ENCODE peak calls at places on chromosomes 4 and X, in nine cellular contexts. One of them, this sample, is unnamed.

GRCh38 chr4:150411527-150411926 is 170.4 kb upstream of the MAB21L2 start:
- DNase-seq in posterior cingulate gyrus: no peak
- DNase-seq in amniotic stem cell: no peak
- DNase-seq in NCI-H69: peak
- DNase-seq in MCF 10A: no peak
- DNase-seq in T-helper 1 cell: no peak
- DNase-seq in heart right ventricle: no peak
- DNase-seq in RCC 7860: no peak
- DNase-seq in CD8-positive, alpha-beta T cell: no peak
- DNase-seq in this sample: no peak

GRCh38 chrX:107753186-107753585 is 22.4 kb downstream of the TSC22D3 start:
- DNase-seq in CD8-positive, alpha-beta T cell: no peak
- DNase-seq in MCF 10A: no peak
- DNase-seq in heart right ventricle: no peak
- DNase-seq in T-helper 1 cell: no peak
- DNase-seq in RCC 7860: no peak
- DNase-seq in posterior cingulate gyrus: no peak
- DNase-seq in NCI-H69: no peak
- DNase-seq in amniotic stem cell: no peak
- DNase-seq in this sample: no peak

GRCh38 chr4:126748736-126749135 is 884.0 kb upstream of the INTU start:
- DNase-seq in amniotic stem cell: no peak
- DNase-seq in MCF 10A: no peak
- DNase-seq in heart right ventricle: no peak
- DNase-seq in RCC 7860: no peak
- DNase-seq in NCI-H69: no peak
- DNase-seq in T-helper 1 cell: no peak
- DNase-seq in CD8-positive, alpha-beta T cell: no peak
- DNase-seq in posterior cingulate gyrus: no peak
- DNase-seq in this sample: no peak

GRCh38 chr4:6494431-6495295 is 22.2 kb upstream of the PPP2R2C start:
- DNase-seq in MCF 10A: no peak
- DNase-seq in NCI-H69: no peak
- DNase-seq in posterior cingulate gyrus: no peak
- DNase-seq in RCC 7860: no peak
- DNase-seq in CD8-positive, alpha-beta T cell: no peak
- DNase-seq in T-helper 1 cell: no peak
- DNase-seq in amniotic stem cell: no peak
- DNase-seq in heart right ventricle: no peak
- DNase-seq in this sample: no peak

GRCh38 chr4:164304240-164304639 is 449.7 kb upstream of the SMIM31 start:
- DNase-seq in RCC 7860: no peak
- DNase-seq in posterior cingulate gyrus: no peak
- DNase-seq in CD8-positive, alpha-beta T cell: no peak
- DNase-seq in amniotic stem cell: no peak
- DNase-seq in MCF 10A: peak
- DNase-seq in heart right ventricle: no peak
- DNase-seq in NCI-H69: no peak
- DNase-seq in T-helper 1 cell: no peak
- DNase-seq in this sample: no peak

GRCh38 chrX:130984782-130985181 is 73.4 kb upstream of the ARHGAP36 start:
- DNase-seq in amniotic stem cell: no peak
- DNase-seq in posterior cingulate gyrus: no peak
- DNase-seq in MCF 10A: no peak
- DNase-seq in T-helper 1 cell: no peak
- DNase-seq in NCI-H69: peak
- DNase-seq in heart right ventricle: no peak
- DNase-seq in CD8-positive, alpha-beta T cell: no peak
- DNase-seq in RCC 7860: no peak
- DNase-seq in this sample: no peak

GRCh38 chr4:89226665-89227572 is 80.7 kb downstream of the GPRIN3 start:
- DNase-seq in heart right ventricle: peak
- DNase-seq in amniotic stem cell: peak
- DNase-seq in RCC 7860: peak
- DNase-seq in MCF 10A: peak
- DNase-seq in T-helper 1 cell: peak
- DNase-seq in CD8-positive, alpha-beta T cell: peak
- DNase-seq in posterior cingulate gyrus: peak
- DNase-seq in NCI-H69: peak
- DNase-seq in this sample: peak

GRCh38 chr4:102387552-102388150 is 42.4 kb upstream of the SLC39A8 start:
- DNase-seq in MCF 10A: peak
- DNase-seq in RCC 7860: no peak
- DNase-seq in T-helper 1 cell: no peak
- DNase-seq in posterior cingulate gyrus: no peak
- DNase-seq in CD8-positive, alpha-beta T cell: no peak
- DNase-seq in heart right ventricle: no peak
- DNase-seq in amniotic stem cell: no peak
- DNase-seq in NCI-H69: no peak
- DNase-seq in this sample: no peak

GRCh38 chrX:48698306-48698705 is 1.8 kb downstream of the SUV39H1 start:
- DNase-seq in T-helper 1 cell: no peak
- DNase-seq in posterior cingulate gyrus: no peak
- DNase-seq in NCI-H69: no peak
- DNase-seq in CD8-positive, alpha-beta T cell: no peak
- DNase-seq in MCF 10A: no peak
- DNase-seq in heart right ventricle: no peak
- DNase-seq in amniotic stem cell: no peak
- DNase-seq in RCC 7860: no peak
- DNase-seq in this sample: no peak

GRCh38 chr4:21415728-21416127 is 532.8 kb downstream of the KCNIP4 start:
- DNase-seq in posterior cingulate gyrus: no peak
- DNase-seq in RCC 7860: no peak
- DNase-seq in MCF 10A: no peak
- DNase-seq in heart right ventricle: no peak
- DNase-seq in CD8-positive, alpha-beta T cell: no peak
- DNase-seq in T-helper 1 cell: no peak
- DNase-seq in NCI-H69: no peak
- DNase-seq in amniotic stem cell: no peak
- DNase-seq in this sample: no peak

GRCh38 chr4:38356686-38357085 is 307.3 kb upstream of the KLF3 start:
- DNase-seq in posterior cingulate gyrus: no peak
- DNase-seq in CD8-positive, alpha-beta T cell: no peak
- DNase-seq in NCI-H69: no peak
- DNase-seq in RCC 7860: no peak
- DNase-seq in amniotic stem cell: no peak
- DNase-seq in heart right ventricle: no peak
- DNase-seq in MCF 10A: no peak
- DNase-seq in T-helper 1 cell: no peak
- DNase-seq in this sample: no peak

GRCh38 chr4:128688846-128689467 is 120.5 kb upstream of the JADE1 start:
- DNase-seq in CD8-positive, alpha-beta T cell: no peak
- DNase-seq in posterior cingulate gyrus: no peak
- DNase-seq in RCC 7860: no peak
- DNase-seq in amniotic stem cell: no peak
- DNase-seq in heart right ventricle: no peak
- DNase-seq in MCF 10A: no peak
- DNase-seq in NCI-H69: no peak
- DNase-seq in T-helper 1 cell: no peak
- DNase-seq in this sample: no peak

GRCh38 chrX:130079824-130080406 is 30.4 kb downstream of the ELF4 start:
- DNase-seq in posterior cingulate gyrus: no peak
- DNase-seq in RCC 7860: peak
- DNase-seq in amniotic stem cell: peak
- DNase-seq in MCF 10A: peak
- DNase-seq in NCI-H69: peak
- DNase-seq in T-helper 1 cell: peak
- DNase-seq in CD8-positive, alpha-beta T cell: peak
- DNase-seq in heart right ventricle: peak
- DNase-seq in this sample: no peak

GRCh38 chr4:140703463-140703862 is 52.7 kb downstream of the TBC1D9 start:
- DNase-seq in MCF 10A: no peak
- DNase-seq in RCC 7860: no peak
- DNase-seq in T-helper 1 cell: no peak
- DNase-seq in amniotic stem cell: no peak
- DNase-seq in NCI-H69: no peak
- DNase-seq in CD8-positive, alpha-beta T cell: no peak
- DNase-seq in heart right ventricle: no peak
- DNase-seq in posterior cingulate gyrus: no peak
- DNase-seq in this sample: no peak

GRCh38 chr4:109590841-109591357 is 30.9 kb downstream of the MCUB start:
- DNase-seq in heart right ventricle: no peak
- DNase-seq in amniotic stem cell: no peak
- DNase-seq in MCF 10A: no peak
- DNase-seq in T-helper 1 cell: no peak
- DNase-seq in CD8-positive, alpha-beta T cell: no peak
- DNase-seq in RCC 7860: no peak
- DNase-seq in NCI-H69: no peak
- DNase-seq in posterior cingulate gyrus: no peak
- DNase-seq in this sample: no peak

GRCh38 chrX:70087857-70088256 is 25.6 kb downstream of the OTUD6A start:
- DNase-seq in NCI-H69: peak
- DNase-seq in posterior cingulate gyrus: no peak
- DNase-seq in T-helper 1 cell: no peak
- DNase-seq in heart right ventricle: no peak
- DNase-seq in amniotic stem cell: no peak
- DNase-seq in CD8-positive, alpha-beta T cell: no peak
- DNase-seq in MCF 10A: peak
- DNase-seq in RCC 7860: no peak
- DNase-seq in this sample: no peak

GRCh38 chrX:48540015-48540350 is 469 bp downstream of the TBC1D25 start:
- DNase-seq in NCI-H69: no peak
- DNase-seq in posterior cingulate gyrus: no peak
- DNase-seq in heart right ventricle: peak
- DNase-seq in T-helper 1 cell: peak
- DNase-seq in amniotic stem cell: no peak
- DNase-seq in MCF 10A: peak
- DNase-seq in RCC 7860: peak
- DNase-seq in CD8-positive, alpha-beta T cell: peak
- DNase-seq in this sample: no peak

GRCh38 chr4:55884851-55885219 is 31.4 kb downstream of the EXOC1 start:
- DNase-seq in MCF 10A: no peak
- DNase-seq in CD8-positive, alpha-beta T cell: no peak
- DNase-seq in RCC 7860: no peak
- DNase-seq in amniotic stem cell: no peak
- DNase-seq in posterior cingulate gyrus: no peak
- DNase-seq in NCI-H69: no peak
- DNase-seq in T-helper 1 cell: no peak
- DNase-seq in heart right ventricle: no peak
- DNase-seq in this sample: no peak

GRCh38 chrX:70262952-70263567 is 3.1 kb upstream of the P2RY4 start:
- DNase-seq in T-helper 1 cell: no peak
- DNase-seq in RCC 7860: no peak
- DNase-seq in CD8-positive, alpha-beta T cell: no peak
- DNase-seq in MCF 10A: peak
- DNase-seq in posterior cingulate gyrus: no peak
- DNase-seq in heart right ventricle: peak
- DNase-seq in NCI-H69: peak
- DNase-seq in amniotic stem cell: no peak
- DNase-seq in this sample: peak

GRCh38 chr4:122827258-122827887 is 742 bp downstream of the FGF2 start:
- DNase-seq in RCC 7860: peak
- DNase-seq in amniotic stem cell: no peak
- DNase-seq in MCF 10A: peak
- DNase-seq in posterior cingulate gyrus: no peak
- DNase-seq in CD8-positive, alpha-beta T cell: peak
- DNase-seq in heart right ventricle: peak
- DNase-seq in NCI-H69: peak
- DNase-seq in T-helper 1 cell: no peak
- DNase-seq in this sample: no peak

GRCh38 chr4:131091896-131092295 is 1995.9 kb downstream of the C4orf33 start:
- DNase-seq in RCC 7860: no peak
- DNase-seq in heart right ventricle: no peak
- DNase-seq in amniotic stem cell: peak
- DNase-seq in MCF 10A: peak
- DNase-seq in NCI-H69: peak
- DNase-seq in T-helper 1 cell: no peak
- DNase-seq in posterior cingulate gyrus: no peak
- DNase-seq in CD8-positive, alpha-beta T cell: no peak
- DNase-seq in this sample: peak

GRCh38 chrX:24214568-24214967 is 65.0 kb downstream of the ZFX start:
- DNase-seq in RCC 7860: no peak
- DNase-seq in heart right ventricle: no peak
- DNase-seq in NCI-H69: no peak
- DNase-seq in MCF 10A: no peak
- DNase-seq in amniotic stem cell: no peak
- DNase-seq in T-helper 1 cell: no peak
- DNase-seq in posterior cingulate gyrus: no peak
- DNase-seq in CD8-positive, alpha-beta T cell: no peak
- DNase-seq in this sample: no peak

GRCh38 chr4:40280586-40280985 is 54.5 kb upstream of the CHRNA9 start:
- DNase-seq in NCI-H69: no peak
- DNase-seq in posterior cingulate gyrus: no peak
- DNase-seq in MCF 10A: no peak
- DNase-seq in RCC 7860: no peak
- DNase-seq in T-helper 1 cell: no peak
- DNase-seq in heart right ventricle: no peak
- DNase-seq in amniotic stem cell: no peak
- DNase-seq in CD8-positive, alpha-beta T cell: no peak
- DNase-seq in this sample: no peak

This sample was measured in HTR-8/SVneo.